ENCODE peak calls at places on chromosomes 4 and X, in five cellular contexts. One of them, this sample, is unnamed.

GRCh38 chrX:123756320-123756719 is 23.5 kb upstream of the THOC2 start:
- DNase-seq in stimulated activated CD8-positive, alpha-beta memory T cell treated with anti-CD3 and anti-CD28 coated beads, Interleukin-15, amount 100 ng/mL, for 24 hours: no peak
- DNase-seq in OCI-LY7: no peak
- DNase-seq in epithelial cell of prostate: no peak
- DNase-seq in HT1080: no peak
- DNase-seq in this sample: no peak

GRCh38 chrX:111095974-111096870 is at the start of gene PAK3:
- DNase-seq in stimulated activated CD8-positive, alpha-beta memory T cell treated with anti-CD3 and anti-CD28 coated beads, Interleukin-15, amount 100 ng/mL, for 24 hours: no peak
- DNase-seq in OCI-LY7: no peak
- DNase-seq in epithelial cell of prostate: no peak
- DNase-seq in HT1080: no peak
- DNase-seq in this sample: peak; percentile 40

GRCh38 chr4:87697272-87697671 is 47.2 kb downstream of the DMP1 start:
- DNase-seq in stimulated activated CD8-positive, alpha-beta memory T cell treated with anti-CD3 and anti-CD28 coated beads, Interleukin-15, amount 100 ng/mL, for 24 hours: no peak
- DNase-seq in OCI-LY7: no peak
- DNase-seq in epithelial cell of prostate: no peak
- DNase-seq in HT1080: peak; percentile 69
- DNase-seq in this sample: no peak

GRCh38 chrX:7252013-7252610 is 104.2 kb upstream of the PUDP start:
- DNase-seq in stimulated activated CD8-positive, alpha-beta memory T cell treated with anti-CD3 and anti-CD28 coated beads, Interleukin-15, amount 100 ng/mL, for 24 hours: no peak
- DNase-seq in OCI-LY7: no peak
- DNase-seq in epithelial cell of prostate: peak; percentile 46
- DNase-seq in HT1080: no peak
- DNase-seq in this sample: no peak

GRCh38 chr4:81049310-81049709 is 18.8 kb downstream of the BMP3 start:
- DNase-seq in stimulated activated CD8-positive, alpha-beta memory T cell treated with anti-CD3 and anti-CD28 coated beads, Interleukin-15, amount 100 ng/mL, for 24 hours: no peak
- DNase-seq in OCI-LY7: no peak
- DNase-seq in epithelial cell of prostate: no peak
- DNase-seq in HT1080: no peak
- DNase-seq in this sample: no peak

GRCh38 chr4:183328832-183329231 is 6.6 kb upstream of the CLDN24 start:
- DNase-seq in stimulated activated CD8-positive, alpha-beta memory T cell treated with anti-CD3 and anti-CD28 coated beads, Interleukin-15, amount 100 ng/mL, for 24 hours: no peak
- DNase-seq in OCI-LY7: no peak
- DNase-seq in epithelial cell of prostate: no peak
- DNase-seq in HT1080: no peak
- DNase-seq in this sample: no peak

GRCh38 chr4:88204882-88205281 is 46.4 kb upstream of the ABCG2 start:
- DNase-seq in stimulated activated CD8-positive, alpha-beta memory T cell treated with anti-CD3 and anti-CD28 coated beads, Interleukin-15, amount 100 ng/mL, for 24 hours: no peak
- DNase-seq in OCI-LY7: no peak
- DNase-seq in epithelial cell of prostate: no peak
- DNase-seq in HT1080: no peak
- DNase-seq in this sample: no peak

GRCh38 chrX:154296731-154297130 is 1.1 kb downstream of the TKTL1 start:
- DNase-seq in stimulated activated CD8-positive, alpha-beta memory T cell treated with anti-CD3 and anti-CD28 coated beads, Interleukin-15, amount 100 ng/mL, for 24 hours: no peak
- DNase-seq in OCI-LY7: no peak
- DNase-seq in epithelial cell of prostate: no peak
- DNase-seq in HT1080: no peak
- DNase-seq in this sample: no peak

GRCh38 chr4:130359537-130359936 is 1263.6 kb downstream of the C4orf33 start:
- DNase-seq in stimulated activated CD8-positive, alpha-beta memory T cell treated with anti-CD3 and anti-CD28 coated beads, Interleukin-15, amount 100 ng/mL, for 24 hours: no peak
- DNase-seq in OCI-LY7: peak; percentile 56
- DNase-seq in epithelial cell of prostate: no peak
- DNase-seq in HT1080: peak; percentile 17
- DNase-seq in this sample: no peak

GRCh38 chrX:71400710-71401109 is 34.6 kb downstream of the TAF1 start:
- DNase-seq in stimulated activated CD8-positive, alpha-beta memory T cell treated with anti-CD3 and anti-CD28 coated beads, Interleukin-15, amount 100 ng/mL, for 24 hours: no peak
- DNase-seq in OCI-LY7: no peak
- DNase-seq in epithelial cell of prostate: no peak
- DNase-seq in HT1080: no peak
- DNase-seq in this sample: no peak

GRCh38 chr4:70754470-70754869 is 32.7 kb downstream of the RUFY3 start:
- DNase-seq in stimulated activated CD8-positive, alpha-beta memory T cell treated with anti-CD3 and anti-CD28 coated beads, Interleukin-15, amount 100 ng/mL, for 24 hours: no peak
- DNase-seq in OCI-LY7: peak; percentile 70
- DNase-seq in epithelial cell of prostate: no peak
- DNase-seq in HT1080: no peak
- DNase-seq in this sample: no peak

GRCh38 chrX:115898382-115899001 is 272.1 kb upstream of the AGTR2 start:
- DNase-seq in stimulated activated CD8-positive, alpha-beta memory T cell treated with anti-CD3 and anti-CD28 coated beads, Interleukin-15, amount 100 ng/mL, for 24 hours: no peak
- DNase-seq in OCI-LY7: peak; percentile 29
- DNase-seq in epithelial cell of prostate: no peak
- DNase-seq in HT1080: peak; percentile 4
- DNase-seq in this sample: peak; percentile 4

GRCh38 chr4:56764775-56765174 is 56.7 kb downstream of the SPINK2 start:
- DNase-seq in stimulated activated CD8-positive, alpha-beta memory T cell treated with anti-CD3 and anti-CD28 coated beads, Interleukin-15, amount 100 ng/mL, for 24 hours: no peak
- DNase-seq in OCI-LY7: no peak
- DNase-seq in epithelial cell of prostate: no peak
- DNase-seq in HT1080: peak; percentile 62
- DNase-seq in this sample: no peak

GRCh38 chr4:46844325-46844917 is 64.6 kb downstream of the COX7B2 start:
- DNase-seq in stimulated activated CD8-positive, alpha-beta memory T cell treated with anti-CD3 and anti-CD28 coated beads, Interleukin-15, amount 100 ng/mL, for 24 hours: peak; percentile 13
- DNase-seq in OCI-LY7: peak; percentile 62
- DNase-seq in epithelial cell of prostate: no peak
- DNase-seq in HT1080: peak; percentile 45
- DNase-seq in this sample: peak; percentile 65

GRCh38 chrX:148658115-148658725 is 157.8 kb downstream of the AFF2 start:
- DNase-seq in stimulated activated CD8-positive, alpha-beta memory T cell treated with anti-CD3 and anti-CD28 coated beads, Interleukin-15, amount 100 ng/mL, for 24 hours: no peak
- DNase-seq in OCI-LY7: peak; percentile 74
- DNase-seq in epithelial cell of prostate: no peak
- DNase-seq in HT1080: no peak
- DNase-seq in this sample: no peak

GRCh38 chr4:55553442-55553841 is 6.7 kb upstream of the CLOCK start:
- DNase-seq in stimulated activated CD8-positive, alpha-beta memory T cell treated with anti-CD3 and anti-CD28 coated beads, Interleukin-15, amount 100 ng/mL, for 24 hours: no peak
- DNase-seq in OCI-LY7: peak; percentile 10
- DNase-seq in epithelial cell of prostate: no peak
- DNase-seq in HT1080: no peak
- DNase-seq in this sample: no peak

GRCh38 chrX:69268637-69269036 is 103.4 kb upstream of the PJA1 start:
- DNase-seq in stimulated activated CD8-positive, alpha-beta memory T cell treated with anti-CD3 and anti-CD28 coated beads, Interleukin-15, amount 100 ng/mL, for 24 hours: no peak
- DNase-seq in OCI-LY7: no peak
- DNase-seq in epithelial cell of prostate: no peak
- DNase-seq in HT1080: no peak
- DNase-seq in this sample: no peak

GRCh38 chrX:15242899-15243555 is 26.9 kb downstream of the ASB9 start:
- DNase-seq in stimulated activated CD8-positive, alpha-beta memory T cell treated with anti-CD3 and anti-CD28 coated beads, Interleukin-15, amount 100 ng/mL, for 24 hours: no peak
- DNase-seq in OCI-LY7: peak; percentile 20
- DNase-seq in epithelial cell of prostate: no peak
- DNase-seq in HT1080: peak; percentile 13
- DNase-seq in this sample: peak; percentile 52

GRCh38 chr4:133152330-133152791 is 3.3 kb downstream of the PCDH10 start:
- DNase-seq in stimulated activated CD8-positive, alpha-beta memory T cell treated with anti-CD3 and anti-CD28 coated beads, Interleukin-15, amount 100 ng/mL, for 24 hours: no peak
- DNase-seq in OCI-LY7: no peak
- DNase-seq in epithelial cell of prostate: no peak
- DNase-seq in HT1080: no peak
- DNase-seq in this sample: peak; percentile 4

GRCh38 chrX:42803320-42803719 is 25.4 kb upstream of the PPP1R2C start:
- DNase-seq in stimulated activated CD8-positive, alpha-beta memory T cell treated with anti-CD3 and anti-CD28 coated beads, Interleukin-15, amount 100 ng/mL, for 24 hours: no peak
- DNase-seq in OCI-LY7: no peak
- DNase-seq in epithelial cell of prostate: no peak
- DNase-seq in HT1080: peak; percentile 2
- DNase-seq in this sample: no peak

GRCh38 chr4:147312376-147313046 is 168.4 kb upstream of the EDNRA start:
- DNase-seq in stimulated activated CD8-positive, alpha-beta memory T cell treated with anti-CD3 and anti-CD28 coated beads, Interleukin-15, amount 100 ng/mL, for 24 hours: no peak
- DNase-seq in OCI-LY7: no peak
- DNase-seq in epithelial cell of prostate: no peak
- DNase-seq in HT1080: no peak
- DNase-seq in this sample: no peak

GRCh38 chr4:109303141-109303499 is 662 bp upstream of the COL25A1 start:
- DNase-seq in stimulated activated CD8-positive, alpha-beta memory T cell treated with anti-CD3 and anti-CD28 coated beads, Interleukin-15, amount 100 ng/mL, for 24 hours: no peak
- DNase-seq in OCI-LY7: no peak
- DNase-seq in epithelial cell of prostate: no peak
- DNase-seq in HT1080: no peak
- DNase-seq in this sample: no peak

GRCh38 chrX:56803849-56804681 is 75.0 kb downstream of the NBDY start:
- DNase-seq in stimulated activated CD8-positive, alpha-beta memory T cell treated with anti-CD3 and anti-CD28 coated beads, Interleukin-15, amount 100 ng/mL, for 24 hours: no peak
- DNase-seq in OCI-LY7: no peak
- DNase-seq in epithelial cell of prostate: no peak
- DNase-seq in HT1080: no peak
- DNase-seq in this sample: no peak

GRCh38 chr4:20326977-20327376 is 75.3 kb downstream of the SLIT2 start:
- DNase-seq in stimulated activated CD8-positive, alpha-beta memory T cell treated with anti-CD3 and anti-CD28 coated beads, Interleukin-15, amount 100 ng/mL, for 24 hours: no peak
- DNase-seq in OCI-LY7: no peak
- DNase-seq in epithelial cell of prostate: no peak
- DNase-seq in HT1080: no peak
- DNase-seq in this sample: no peak

GRCh38 chr4:124887738-124888137 is 175.2 kb upstream of the ANKRD50 start:
- DNase-seq in stimulated activated CD8-positive, alpha-beta memory T cell treated with anti-CD3 and anti-CD28 coated beads, Interleukin-15, amount 100 ng/mL, for 24 hours: no peak
- DNase-seq in OCI-LY7: no peak
- DNase-seq in epithelial cell of prostate: no peak
- DNase-seq in HT1080: no peak
- DNase-seq in this sample: no peak

GRCh38 chr4:24055623-24056022 is 165.8 kb upstream of the PPARGC1A start:
- DNase-seq in stimulated activated CD8-positive, alpha-beta memory T cell treated with anti-CD3 and anti-CD28 coated beads, Interleukin-15, amount 100 ng/mL, for 24 hours: no peak
- DNase-seq in OCI-LY7: no peak
- DNase-seq in epithelial cell of prostate: no peak
- DNase-seq in HT1080: no peak
- DNase-seq in this sample: no peak

GRCh38 chr4:99640676-99641075 is 17.0 kb downstream of the C4orf54 start:
- DNase-seq in stimulated activated CD8-positive, alpha-beta memory T cell treated with anti-CD3 and anti-CD28 coated beads, Interleukin-15, amount 100 ng/mL, for 24 hours: no peak
- DNase-seq in OCI-LY7: no peak
- DNase-seq in epithelial cell of prostate: no peak
- DNase-seq in HT1080: peak; percentile 62
- DNase-seq in this sample: no peak

GRCh38 chrX:76893930-76894329 is 466.4 kb downstream of the MAGEE1 start:
- DNase-seq in stimulated activated CD8-positive, alpha-beta memory T cell treated with anti-CD3 and anti-CD28 coated beads, Interleukin-15, amount 100 ng/mL, for 24 hours: no peak
- DNase-seq in OCI-LY7: peak; percentile 1
- DNase-seq in epithelial cell of prostate: no peak
- DNase-seq in HT1080: no peak
- DNase-seq in this sample: no peak

GRCh38 chr4:133148690-133149363 is at the start of gene PCDH10:
- DNase-seq in stimulated activated CD8-positive, alpha-beta memory T cell treated with anti-CD3 and anti-CD28 coated beads, Interleukin-15, amount 100 ng/mL, for 24 hours: no peak
- DNase-seq in OCI-LY7: no peak
- DNase-seq in epithelial cell of prostate: peak; percentile 36
- DNase-seq in HT1080: no peak
- DNase-seq in this sample: peak; percentile 81

This sample was measured in activated CD4-positive, alpha-beta T cell treated with anti-CD3 and anti-CD28 coated beads for 36 hours.